ENCODE peak calls at places on chromosomes 16 and 17, in seven cellular contexts. D is Panc1, K is epithelial cell of esophagus, Y is fibroblast of the aortic adventitia, C is sigmoid colon, J is MG63, U is lower lobe of right lung. B is an unnamed sample.

GRCh38 chr16:17835118-17835949 is 364.6 kb upstream of the XYLT1 start:
- DNase-seq in U (no peak), J (no peak), Y (no peak), D (no peak), K (no peak), C (no peak), B (no peak)

GRCh38 chr17:43434902-43435319 is 36.1 kb downstream of the ARL4D start:
- DNase-seq in C (no peak), J (no peak), D (no peak), K (peak; percentile 58), Y (no peak), U (no peak), B (no peak)

GRCh38 chr17:43945074-43945824 is 3.0 kb upstream of the PPY start:
- DNase-seq in Y (peak; percentile 6), U (no peak), D (no peak), K (peak; percentile 10), C (no peak), J (peak; percentile 40), B (no peak)

GRCh38 chr17:55962931-55963378 is 190.3 kb upstream of the ANKFN1 start:
- DNase-seq in J (no peak), D (no peak), C (no peak), U (peak; percentile 45), K (no peak), Y (no peak), B (no peak)

GRCh38 chr16:87099001-87099740 is 218.0 kb downstream of the C16orf95 start:
- DNase-seq in K (no peak), Y (no peak), J (no peak), U (no peak), C (no peak), D (no peak), B (no peak)

GRCh38 chr16:21083729-21084268 is 66.8 kb downstream of the DNAH3 start:
- DNase-seq in U (peak; percentile 65), K (peak; percentile 56), J (peak; percentile 51), C (peak; percentile 76), Y (peak; percentile 70), D (peak; percentile 33), B (peak; percentile 77)

GRCh38 chr17:70169707-70170597 is 620 bp downstream of the KCNJ2 start:
- DNase-seq in D (no peak), U (no peak), K (peak; percentile 21), C (peak; percentile 64), J (no peak), Y (peak; percentile 60), B (peak; percentile 17)

GRCh38 chr16:87317766-87318121 is 552 bp upstream of the C16orf95 start:
- DNase-seq in Y (peak; percentile 68), J (peak; percentile 49), D (no peak), C (peak; percentile 84), K (peak; percentile 48), U (peak; percentile 80), B (peak; percentile 75)

GRCh38 chr17:39916918-39917317 is 1.5 kb downstream of the GSDMB start:
- DNase-seq in C (no peak), K (no peak), Y (peak; percentile 25), D (no peak), U (no peak), J (no peak), B (peak; percentile 18)

GRCh38 chr16:12500771-12501170 is 302.9 kb downstream of the CPPED1 start:
- DNase-seq in Y (no peak), U (peak; percentile 71), K (peak; percentile 16), J (no peak), D (no peak), C (peak; percentile 62), B (no peak)

GRCh38 chr17:68087851-68088250 is 52.3 kb downstream of the KPNA2 start:
- DNase-seq in U (no peak), D (no peak), J (no peak), Y (no peak), C (no peak), K (no peak), B (no peak)

GRCh38 chr17:76473541-76473985 is 6.2 kb downstream of the AANAT start:
- DNase-seq in D (no peak), Y (no peak), C (no peak), U (no peak), J (peak; percentile 34), K (no peak), B (no peak)

GRCh38 chr16:75385507-75386152 is 47.7 kb downstream of the CFDP1 start:
- DNase-seq in K (peak; percentile 85), Y (peak; percentile 95), D (peak; percentile 42), U (no peak), C (no peak), J (no peak), B (peak; percentile 94)

DNA sequence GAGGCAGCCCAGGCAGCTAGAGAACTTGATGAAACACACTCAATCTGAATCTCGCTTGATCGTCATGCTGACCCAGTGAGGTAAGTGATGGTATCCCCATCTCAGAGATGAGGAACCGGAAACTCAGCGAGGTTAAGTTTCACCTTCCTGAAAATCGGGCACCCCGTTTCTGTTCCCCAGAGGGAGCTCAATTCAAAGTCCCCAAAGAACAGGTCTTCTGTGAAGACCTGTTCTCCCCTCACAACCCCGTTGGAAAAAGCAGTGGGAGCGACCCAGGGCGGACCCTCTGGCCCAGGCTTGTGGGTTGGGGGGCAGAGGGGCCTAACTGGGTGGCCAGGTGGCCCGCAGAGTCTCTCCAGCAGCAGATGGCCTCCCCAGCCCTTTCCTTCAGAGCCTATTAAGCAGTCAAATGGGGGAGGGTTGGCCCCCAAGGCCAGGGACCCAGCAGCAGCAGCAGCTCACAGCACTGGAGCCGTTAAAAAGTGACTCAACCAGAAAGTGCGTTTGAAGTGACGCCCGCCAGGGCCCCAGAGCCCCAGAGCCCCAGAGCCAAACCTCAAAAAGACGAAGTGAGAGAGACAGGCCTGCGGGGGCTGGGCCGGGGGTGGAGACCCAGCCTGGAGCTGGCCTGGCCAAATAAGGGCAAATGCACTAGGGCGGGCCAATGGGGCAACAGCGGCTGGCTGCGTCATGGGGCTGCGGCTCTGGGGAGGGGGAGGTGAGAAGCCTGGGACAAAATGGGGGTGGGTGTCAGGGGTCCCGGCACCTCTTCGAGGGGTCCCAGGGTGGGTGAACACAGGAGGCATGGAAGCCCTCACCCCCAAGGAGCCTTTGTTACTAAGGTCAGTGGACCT is 9.2 kb upstream of the TSPOAP1 start:
- DNase-seq in Y (peak; percentile 72), K (no peak), C (peak; percentile 90), D (no peak), J (peak; percentile 98), U (peak; percentile 92), B (peak; percentile 81)
- H3K4me3 ChIP-seq in Y (no peak overlapping the region), K (no peak overlapping the region), C (peak overlapping the region; percentile 8), D (no peak overlapping the region), J (peak overlapping the region; percentile 44), U (peak overlapping the region; percentile 46), B (no peak overlapping the region)

GRCh38 chr17:74671031-74671771 is 41.5 kb downstream of the CD300LF start:
- DNase-seq in U (peak; percentile 88), D (no peak), K (peak; percentile 71), C (no peak), J (peak; percentile 71), Y (peak; percentile 71), B (peak; percentile 87)
- H3K4me3 ChIP-seq in U (no peak overlapping the region), D (no peak overlapping the region), K (no peak overlapping the region), C (no peak overlapping the region), J (no peak overlapping the region), Y (no peak overlapping the region), B (no peak overlapping the region)

DNA sequence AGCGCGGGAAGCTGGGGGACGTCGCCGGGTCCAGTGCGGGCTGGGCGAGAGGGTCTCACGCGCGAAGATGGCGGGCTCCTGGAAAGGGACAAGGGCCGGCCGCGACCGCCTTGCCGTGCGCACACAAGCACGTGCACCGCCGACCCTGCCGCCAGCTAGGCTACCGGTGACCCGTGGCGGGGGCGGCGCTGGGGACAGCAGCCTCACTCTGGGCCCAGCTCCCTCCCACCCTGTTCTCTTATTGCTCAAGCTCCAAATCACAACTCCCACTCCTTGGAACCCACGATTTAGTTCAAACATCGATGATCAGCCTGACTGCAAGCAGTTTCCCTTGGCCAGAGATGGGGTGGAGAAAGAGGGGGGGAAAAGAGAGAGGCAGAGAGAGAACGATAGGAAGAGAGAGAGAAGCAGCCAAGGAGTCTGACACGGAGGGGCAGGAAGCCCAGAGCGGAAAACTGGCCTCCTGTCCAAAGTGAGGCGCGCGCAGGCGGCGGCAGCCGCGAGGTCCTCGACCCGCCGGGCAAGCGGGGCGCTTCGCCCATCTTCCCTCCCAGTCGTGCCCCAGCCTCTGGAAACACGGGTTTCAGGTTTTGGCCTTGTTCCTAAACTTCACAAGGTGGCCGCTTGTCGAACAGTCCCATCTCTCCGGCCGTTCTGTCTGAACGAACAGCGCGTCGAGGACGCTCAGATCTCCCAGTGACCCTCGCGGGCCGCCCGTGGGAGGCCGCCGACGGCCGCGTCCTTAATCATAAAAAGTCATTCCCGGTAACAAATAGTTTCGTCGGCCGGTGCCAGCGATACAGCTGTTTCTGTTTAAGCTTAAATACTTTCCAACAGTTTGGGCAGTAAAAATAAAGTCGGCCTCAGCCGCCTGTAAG is 1.7 kb upstream of the CBX8 start:
- DNase-seq in U (no peak), D (no peak), C (no peak), K (no peak), J (no peak), Y (peak; percentile 69), B (no peak)
- H3K4me3 ChIP-seq in U (peak overlapping the region; percentile 70), D (no peak overlapping the region), C (peak overlapping the region; percentile 69), K (peak overlapping the region; percentile 45), J (no peak overlapping the region), Y (peak overlapping the region; percentile 9), B (no peak overlapping the region)

GRCh38 chr16:1089439-1089821 is 6.6 kb downstream of the C1QTNF8 start:
- DNase-seq in J (no peak), K (no peak), U (no peak), Y (no peak), C (no peak), D (no peak), B (no peak)

GRCh38 chr16:1091992-1092552 is 4.0 kb downstream of the C1QTNF8 start:
- DNase-seq in Y (no peak), U (no peak), C (no peak), K (no peak), J (no peak), D (no peak), B (no peak)

GRCh38 chr16:1089822-1090619 is 6.0 kb downstream of the C1QTNF8 start:
- DNase-seq in Y (no peak), D (no peak), C (no peak), J (peak; percentile 82), K (no peak), U (no peak), B (no peak)

GRCh38 chr16:1088295-1089170 is 7.5 kb downstream of the C1QTNF8 start:
- DNase-seq in Y (no peak), K (no peak), D (no peak), U (no peak), J (no peak), C (no peak), B (no peak)

DNA sequence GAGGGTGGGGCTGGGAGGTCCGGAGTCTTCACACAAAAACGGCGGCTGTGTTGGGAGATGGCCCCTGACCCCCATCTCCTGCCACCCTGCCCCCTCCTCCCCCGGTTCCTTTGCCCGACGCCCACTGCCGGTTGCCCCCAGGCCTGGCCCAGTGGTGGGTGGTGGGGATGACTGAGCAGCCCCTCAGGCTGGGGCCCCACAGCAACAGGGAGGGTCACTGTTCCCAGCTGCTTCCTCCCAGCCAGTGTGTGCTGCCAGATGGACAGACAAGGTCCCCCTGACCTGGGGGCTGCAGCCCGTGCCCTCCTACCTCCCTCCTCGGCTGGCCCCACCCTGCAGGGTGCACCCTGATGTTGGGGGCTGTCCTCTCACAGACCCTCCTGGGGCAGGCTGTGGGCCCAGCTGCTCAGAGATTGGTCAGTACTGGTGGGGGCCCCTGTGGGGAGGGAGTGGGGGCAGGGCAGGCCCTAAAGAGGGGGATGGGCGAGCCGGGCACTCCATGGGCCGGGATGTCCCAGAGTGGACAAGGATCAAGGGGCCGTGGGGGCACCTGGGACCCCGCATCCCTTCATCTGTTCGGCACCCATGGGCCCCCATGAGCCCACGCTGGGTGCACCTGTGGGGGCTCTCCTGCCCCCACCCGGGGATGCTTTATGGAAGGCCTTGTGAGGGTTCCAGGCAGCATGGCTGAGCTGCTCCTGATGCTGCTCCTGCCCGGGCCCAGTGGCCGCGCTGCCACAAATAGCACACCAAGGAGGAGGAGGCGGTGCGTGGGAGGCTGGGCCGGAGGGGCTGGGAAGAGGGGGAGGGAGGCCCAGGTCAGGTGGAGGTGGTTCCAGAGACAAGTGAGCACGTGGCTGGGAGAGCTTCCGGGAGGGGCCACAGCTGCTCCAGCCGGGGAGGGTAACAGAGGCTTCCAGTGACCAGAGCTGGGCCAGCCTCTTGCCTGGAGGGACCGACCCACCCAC is 5.1 kb downstream of the C1QTNF8 start:
- DNase-seq in D (no peak), K (no peak), J (no peak), U (no peak), C (no peak), Y (no peak), B (no peak)
- H3K4me3 ChIP-seq in D (no peak overlapping the region), K (no peak overlapping the region), J (no peak overlapping the region), U (no peak overlapping the region), C (no peak overlapping the region), Y (no peak overlapping the region), B (no peak overlapping the region)